ENCODE peak calls at places on chromosomes 1 and 21, in ten cellular contexts. One of them, this sample, is unnamed.

GRCh38 chr1:164720329-164721036 is 161.5 kb downstream of the PBX1 start:
- DNase-seq in activated CD8-positive, alpha-beta memory T cell treated with anti-CD3 and anti-CD28 coated beads, Interleukin-2, amount 10 ng/mL, durations not matched to agents 7 days and 5 days: no peak
- DNase-seq in smooth muscle cell of the brain vasculature: peak
- DNase-seq in mucosa of descending colon: no peak
- DNase-seq in choroid plexus epithelial cell: peak
- DNase-seq in RCC 7860: no peak
- DNase-seq in central memory CD4-positive, alpha-beta T cell: no peak
- DNase-seq in non-pigmented ciliary epithelial cell: no peak
- DNase-seq in cardiac fibroblast: no peak
- DNase-seq in GM04503: no peak
- DNase-seq in this sample: no peak

GRCh38 chr21:38349111-38349746 is 92.4 kb downstream of the KCNJ15 start:
- DNase-seq in RCC 7860: no peak
- DNase-seq in non-pigmented ciliary epithelial cell: peak
- DNase-seq in cardiac fibroblast: peak
- DNase-seq in GM04503: no peak
- DNase-seq in activated CD8-positive, alpha-beta memory T cell treated with anti-CD3 and anti-CD28 coated beads, Interleukin-2, amount 10 ng/mL, durations not matched to agents 7 days and 5 days: no peak
- DNase-seq in central memory CD4-positive, alpha-beta T cell: no peak
- DNase-seq in mucosa of descending colon: no peak
- DNase-seq in smooth muscle cell of the brain vasculature: peak
- DNase-seq in choroid plexus epithelial cell: peak
- DNase-seq in this sample: no peak

GRCh38 chr1:155197901-155198546 is 9.7 kb downstream of the THBS3 start:
- DNase-seq in central memory CD4-positive, alpha-beta T cell: no peak
- DNase-seq in smooth muscle cell of the brain vasculature: no peak
- DNase-seq in cardiac fibroblast: no peak
- DNase-seq in RCC 7860: no peak
- DNase-seq in GM04503: no peak
- DNase-seq in non-pigmented ciliary epithelial cell: no peak
- DNase-seq in activated CD8-positive, alpha-beta memory T cell treated with anti-CD3 and anti-CD28 coated beads, Interleukin-2, amount 10 ng/mL, durations not matched to agents 7 days and 5 days: no peak
- DNase-seq in mucosa of descending colon: no peak
- DNase-seq in choroid plexus epithelial cell: no peak
- DNase-seq in this sample: no peak

GRCh38 chr1:28160677-28161328 is 15.7 kb downstream of the PTAFR start:
- DNase-seq in central memory CD4-positive, alpha-beta T cell: no peak
- DNase-seq in non-pigmented ciliary epithelial cell: peak
- DNase-seq in activated CD8-positive, alpha-beta memory T cell treated with anti-CD3 and anti-CD28 coated beads, Interleukin-2, amount 10 ng/mL, durations not matched to agents 7 days and 5 days: no peak
- DNase-seq in choroid plexus epithelial cell: peak
- DNase-seq in smooth muscle cell of the brain vasculature: no peak
- DNase-seq in RCC 7860: no peak
- DNase-seq in GM04503: peak
- DNase-seq in mucosa of descending colon: no peak
- DNase-seq in cardiac fibroblast: peak
- DNase-seq in this sample: peak

GRCh38 chr1:178962853-178963810 is 62.6 kb upstream of the FAM20B start:
- DNase-seq in choroid plexus epithelial cell: peak
- DNase-seq in activated CD8-positive, alpha-beta memory T cell treated with anti-CD3 and anti-CD28 coated beads, Interleukin-2, amount 10 ng/mL, durations not matched to agents 7 days and 5 days: no peak
- DNase-seq in mucosa of descending colon: no peak
- DNase-seq in smooth muscle cell of the brain vasculature: no peak
- DNase-seq in central memory CD4-positive, alpha-beta T cell: no peak
- DNase-seq in non-pigmented ciliary epithelial cell: no peak
- DNase-seq in RCC 7860: no peak
- DNase-seq in cardiac fibroblast: no peak
- DNase-seq in GM04503: no peak
- DNase-seq in this sample: no peak

GRCh38 chr1:217482356-217483102 is 148.4 kb downstream of the GPATCH2 start:
- DNase-seq in choroid plexus epithelial cell: peak
- DNase-seq in mucosa of descending colon: no peak
- DNase-seq in RCC 7860: peak
- DNase-seq in smooth muscle cell of the brain vasculature: no peak
- DNase-seq in activated CD8-positive, alpha-beta memory T cell treated with anti-CD3 and anti-CD28 coated beads, Interleukin-2, amount 10 ng/mL, durations not matched to agents 7 days and 5 days: peak
- DNase-seq in cardiac fibroblast: peak
- DNase-seq in non-pigmented ciliary epithelial cell: peak
- DNase-seq in GM04503: peak
- DNase-seq in central memory CD4-positive, alpha-beta T cell: no peak
- DNase-seq in this sample: peak

GRCh38 chr1:67052741-67053534 is 1.0 kb downstream of the SLC35D1 start:
- DNase-seq in central memory CD4-positive, alpha-beta T cell: peak
- DNase-seq in smooth muscle cell of the brain vasculature: no peak
- DNase-seq in mucosa of descending colon: peak
- DNase-seq in cardiac fibroblast: peak
- DNase-seq in choroid plexus epithelial cell: peak
- DNase-seq in RCC 7860: no peak
- DNase-seq in non-pigmented ciliary epithelial cell: no peak
- DNase-seq in GM04503: no peak
- DNase-seq in activated CD8-positive, alpha-beta memory T cell treated with anti-CD3 and anti-CD28 coated beads, Interleukin-2, amount 10 ng/mL, durations not matched to agents 7 days and 5 days: peak
- DNase-seq in this sample: peak

GRCh38 chr1:199113265-199113869 is 474.5 kb downstream of the PTPRC start:
- DNase-seq in activated CD8-positive, alpha-beta memory T cell treated with anti-CD3 and anti-CD28 coated beads, Interleukin-2, amount 10 ng/mL, durations not matched to agents 7 days and 5 days: peak
- DNase-seq in RCC 7860: peak
- DNase-seq in central memory CD4-positive, alpha-beta T cell: peak
- DNase-seq in GM04503: peak
- DNase-seq in smooth muscle cell of the brain vasculature: peak
- DNase-seq in mucosa of descending colon: peak
- DNase-seq in cardiac fibroblast: peak
- DNase-seq in non-pigmented ciliary epithelial cell: peak
- DNase-seq in choroid plexus epithelial cell: peak
- DNase-seq in this sample: peak

GRCh38 chr21:44741921-44742320 is 30.5 kb upstream of the TSPEAR start:
- DNase-seq in GM04503: no peak
- DNase-seq in central memory CD4-positive, alpha-beta T cell: no peak
- DNase-seq in activated CD8-positive, alpha-beta memory T cell treated with anti-CD3 and anti-CD28 coated beads, Interleukin-2, amount 10 ng/mL, durations not matched to agents 7 days and 5 days: no peak
- DNase-seq in RCC 7860: no peak
- DNase-seq in smooth muscle cell of the brain vasculature: no peak
- DNase-seq in choroid plexus epithelial cell: no peak
- DNase-seq in cardiac fibroblast: no peak
- DNase-seq in mucosa of descending colon: no peak
- DNase-seq in non-pigmented ciliary epithelial cell: no peak
- DNase-seq in this sample: no peak

GRCh38 chr21:45256021-45256911 is 31.4 kb downstream of the POFUT2 start:
- DNase-seq in mucosa of descending colon: no peak
- DNase-seq in smooth muscle cell of the brain vasculature: no peak
- DNase-seq in RCC 7860: no peak
- DNase-seq in non-pigmented ciliary epithelial cell: no peak
- DNase-seq in activated CD8-positive, alpha-beta memory T cell treated with anti-CD3 and anti-CD28 coated beads, Interleukin-2, amount 10 ng/mL, durations not matched to agents 7 days and 5 days: no peak
- DNase-seq in choroid plexus epithelial cell: no peak
- DNase-seq in central memory CD4-positive, alpha-beta T cell: no peak
- DNase-seq in cardiac fibroblast: no peak
- DNase-seq in GM04503: no peak
- DNase-seq in this sample: no peak